ENCODE peak calls at places on chromosomes 11 and 22, in ten cellular contexts. R is GM23248, Q is HCT116, W is PC-3, E is OCI-LY7, T is hepatocyte, M is HepG2, S is mammary epithelial cell, U is mesendoderm, L is neural progenitor cell. Y is an unnamed sample.
A peak's percentile ranks its signal among the peaks of the same experiment; 100 is the strongest.

GRCh38 chr11:100827934-100828661 is 141.0 kb downstream of the ARHGAP42 start:
- DNase-seq in M (peak; percentile 80), T (peak; percentile 68), W (peak; percentile 97), Q (peak; percentile 48), R (peak; percentile 14), S (peak; percentile 57), U (peak; percentile 92), L (peak; percentile 54), E (peak; percentile 1), Y (peak; percentile 56)

GRCh38 chr11:55342901-55343300 is at the start of gene OR4A16:
- DNase-seq in U (no peak), S (no peak), E (no peak), L (no peak), Q (no peak), W (no peak), T (no peak), R (no peak), M (no peak), Y (no peak)

GRCh38 chr11:124865902-124866851 is 945 bp downstream of the ROBO3 start:
- DNase-seq in U (peak; percentile 40), L (peak; percentile 83), E (no peak), S (no peak), T (peak; percentile 71), R (peak; percentile 75), Q (no peak), M (no peak), W (peak; percentile 30), Y (no peak)

GRCh38 chr11:35649984-35650383 is 12.6 kb upstream of the TRIM44 start:
- DNase-seq in R (peak; percentile 71), U (no peak), S (peak; percentile 66), M (no peak), T (no peak), Q (no peak), E (no peak), W (peak; percentile 54), L (no peak), Y (no peak)

GRCh38 chr11:118980191-118980881 is 8.8 kb downstream of the FOXR1 start:
- DNase-seq in R (peak; percentile 36), U (peak; percentile 64), W (no peak), S (no peak), L (no peak), Q (no peak), M (no peak), T (peak; percentile 21), E (no peak), Y (no peak)

GRCh38 chr11:113615098-113615497 is 91.0 kb downstream of the TMPRSS5 start:
- DNase-seq in T (no peak), U (peak; percentile 44), E (no peak), L (peak; percentile 35), M (no peak), Q (no peak), W (no peak), R (no peak), S (no peak), Y (no peak)

GRCh38 chr11:118939948-118940598 is 14.3 kb upstream of the BCL9L start:
- DNase-seq in Q (no peak), T (peak; percentile 53), L (peak; percentile 16), R (peak; percentile 16), M (no peak), S (no peak), E (peak; percentile 61), W (no peak), U (peak; percentile 85), Y (peak; percentile 63)

GRCh38 chr11:46369458-46370152 is 11.9 kb upstream of the MDK start:
- DNase-seq in E (peak; percentile 55), U (peak; percentile 94), Q (peak; percentile 48), S (peak; percentile 64), W (peak; percentile 66), M (peak; percentile 70), R (peak; percentile 80), T (peak; percentile 86), L (peak; percentile 88), Y (peak; percentile 82)

GRCh38 chr11:117722074-117722473 is 74.9 kb downstream of the DSCAML1 start:
- DNase-seq in W (no peak), T (peak; percentile 23), R (no peak), E (no peak), S (no peak), Q (no peak), L (no peak), U (no peak), M (no peak), Y (no peak)

GRCh38 chr11:117724104-117724503 is 72.9 kb downstream of the DSCAML1 start:
- DNase-seq in M (no peak), L (no peak), W (no peak), R (no peak), T (no peak), E (no peak), S (no peak), U (no peak), Q (no peak), Y (no peak)

GRCh38 chr11:117725048-117725734 is 71.8 kb downstream of the DSCAML1 start:
- DNase-seq in Q (no peak), W (no peak), S (no peak), T (no peak), L (no peak), R (no peak), E (no peak), U (no peak), M (no peak), Y (no peak)

GRCh38 chr11:117723625-117724024 is 73.4 kb downstream of the DSCAML1 start:
- DNase-seq in Q (no peak), T (no peak), U (no peak), M (no peak), W (no peak), L (no peak), E (no peak), S (no peak), R (no peak), Y (no peak)

GRCh38 chr11:117724621-117725020 is 72.4 kb downstream of the DSCAML1 start:
- DNase-seq in Q (no peak), E (no peak), U (no peak), R (no peak), S (no peak), W (no peak), L (no peak), M (no peak), T (no peak), Y (no peak)
- H3K79me2 ChIP-seq in Q (no peaks in the 10 kb centered on the region), E (no peaks in the 10 kb centered on the region), U (no peaks in the 10 kb centered on the region), R (no peaks in the 10 kb centered on the region), S (no peaks in the 10 kb centered on the region), W (no peaks in the 10 kb centered on the region), L (no peaks in the 10 kb centered on the region), M (no peaks in the 10 kb centered on the region), T (no peaks in the 10 kb centered on the region), Y (no peaks in the 10 kb centered on the region)

DNA sequence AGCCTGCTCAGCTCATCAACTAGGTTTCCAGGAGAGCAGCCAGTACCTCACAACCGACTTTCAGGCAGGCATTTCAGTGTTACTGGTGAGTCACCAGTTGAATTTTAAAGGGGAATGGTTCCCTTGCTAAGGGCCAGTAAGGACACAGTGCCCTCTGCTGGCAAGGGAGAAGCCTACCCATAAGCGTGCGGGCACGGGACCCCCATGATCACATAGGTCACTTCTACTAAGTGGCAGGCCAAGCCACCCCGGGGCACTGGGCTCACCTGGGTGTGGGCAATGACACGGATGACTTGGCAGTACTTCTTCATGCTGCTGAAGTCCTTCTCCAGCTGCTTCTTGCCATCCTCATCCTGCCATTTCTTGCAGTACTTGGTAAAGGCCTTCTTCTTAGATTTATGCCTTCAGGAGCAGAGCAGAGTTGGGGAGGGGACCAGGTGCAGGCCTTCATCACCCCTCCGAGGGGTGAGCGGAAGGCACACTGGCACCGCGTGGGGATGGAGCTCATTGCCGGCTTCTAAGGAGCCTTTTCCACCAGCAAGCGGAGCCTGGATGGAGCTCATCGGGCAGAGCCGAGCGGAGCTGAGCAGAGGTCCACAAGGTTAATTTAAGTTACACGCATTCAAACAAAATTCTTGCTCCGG is 2.9 kb downstream of the RPL3 start:
- DNase-seq in E (peak; percentile 83), W (peak; percentile 86), Q (peak; percentile 60), S (peak; percentile 85), U (peak; percentile 95), R (peak; percentile 95), L (peak; percentile 88), M (peak; percentile 88), T (peak; percentile 91), Y (peak; percentile 81)
- H3K79me2 ChIP-seq in E (peaks cover 54% of the 10 kb centered on the region), W (peaks cover 58% of the 10 kb centered on the region), Q (peaks cover 65% of the 10 kb centered on the region), S (peaks cover 75% of the 10 kb centered on the region), U (peaks cover 50% of the 10 kb centered on the region), R (peaks cover 63% of the 10 kb centered on the region), L (peaks cover 62% of the 10 kb centered on the region), M (peaks cover 46% of the 10 kb centered on the region), T (peaks cover 53% of the 10 kb centered on the region), Y (peaks cover 37% of the 10 kb centered on the region)

GRCh38 chr22:27796118-27796517 is 5.4 kb downstream of the MN1 start:
- DNase-seq in S (no peak), T (no peak), M (no peak), Q (no peak), L (no peak), E (no peak), U (no peak), W (no peak), R (peak; percentile 56), Y (no peak)

GRCh38 chr22:27796829-27797792 is 4.4 kb downstream of the MN1 start:
- DNase-seq in M (no peak), U (no peak), T (no peak), R (no peak), W (no peak), L (no peak), Q (no peak), S (no peak), E (no peak), Y (no peak)

GRCh38 chr22:27799334-27800249 is 2.0 kb downstream of the MN1 start:
- DNase-seq in S (no peak), L (peak; percentile 60), M (no peak), W (peak; percentile 22), U (no peak), T (no peak), Q (no peak), E (no peak), R (peak; percentile 85), Y (no peak)

GRCh38 chr22:27798526-27799333 is 2.8 kb downstream of the MN1 start:
- DNase-seq in E (no peak), R (no peak), U (peak; percentile 66), S (no peak), L (peak; percentile 67), M (no peak), Q (no peak), W (no peak), T (no peak), Y (no peak)

DNA sequence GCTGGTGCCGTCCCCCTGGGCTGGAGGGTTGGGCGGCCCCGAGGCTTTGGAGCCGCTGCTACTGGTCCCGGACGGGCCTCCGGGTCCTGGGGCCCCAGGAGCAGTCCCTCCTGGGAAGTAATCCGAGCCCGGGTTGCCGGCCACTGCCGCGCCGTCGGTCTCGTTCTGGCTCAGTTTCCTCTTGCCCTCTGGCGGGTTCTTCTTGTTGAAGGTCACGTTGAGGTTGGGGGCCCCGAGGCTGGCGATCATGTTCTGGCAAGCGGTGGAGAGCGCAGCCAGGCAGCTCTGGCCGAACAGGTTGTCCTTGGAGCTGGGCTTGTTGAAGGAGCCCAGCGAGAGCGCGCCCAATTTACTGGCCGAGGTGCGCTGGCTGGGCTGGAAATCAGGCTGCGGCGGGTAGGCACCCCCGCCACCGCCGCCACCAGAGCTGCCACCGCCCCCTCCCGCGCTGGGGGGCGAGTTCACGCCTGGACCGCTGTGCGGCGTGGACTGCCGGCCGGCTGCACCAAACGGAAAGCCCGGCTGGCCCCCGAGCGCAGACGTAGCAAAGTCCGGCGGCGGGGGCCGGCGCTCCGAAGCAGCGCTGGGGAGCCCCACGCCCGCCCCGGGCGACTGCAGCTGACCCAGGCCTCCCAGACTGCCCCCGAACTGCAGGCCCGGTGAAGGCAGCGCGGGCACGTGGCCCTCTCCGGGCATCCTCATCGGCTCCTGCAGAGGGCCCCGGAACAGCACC is 3.6 kb downstream of the MN1 start:
- DNase-seq in L (peak; percentile 57), E (no peak), R (no peak), S (no peak), W (no peak), Q (no peak), M (no peak), U (no peak), T (no peak), Y (no peak)
- H3K79me2 ChIP-seq in L (peaks cover 87% of the 10 kb centered on the region), E (no peaks in the 10 kb centered on the region), R (peaks cover 79% of the 10 kb centered on the region), S (peaks cover 53% of the 10 kb centered on the region), W (no peaks in the 10 kb centered on the region), Q (no peaks in the 10 kb centered on the region), M (no peaks in the 10 kb centered on the region), U (no peaks in the 10 kb centered on the region), T (no peaks in the 10 kb centered on the region), Y (no peaks in the 10 kb centered on the region)

GRCh38 chr11:12001152-12001551 is 7.3 kb downstream of the DKK3 start:
- DNase-seq in T (no peak), U (no peak), M (no peak), R (no peak), S (no peak), L (no peak), E (no peak), W (no peak), Q (no peak), Y (no peak)
- H3K79me2 ChIP-seq in T (no peaks in the 10 kb centered on the region), U (no peaks in the 10 kb centered on the region), M (no peaks in the 10 kb centered on the region), R (peaks cover 5% of the 10 kb centered on the region), S (peaks cover 49% of the 10 kb centered on the region), L (no peaks in the 10 kb centered on the region), E (no peaks in the 10 kb centered on the region), W (no peaks in the 10 kb centered on the region), Q (no peaks in the 10 kb centered on the region), Y (no peaks in the 10 kb centered on the region)